ENCODE peak calls at places on chromosome 22, in six cellular contexts. One of them, this sample, is unnamed.

GRCh38 chr22:36386351-36386899 is 1.3 kb downstream of the MYH9 start:
- DNase-seq in HFFc6: peak
- DNase-seq in neural crest cell: no peak
- DNase-seq in activated T-cell treated with anti-CD3 and anti-CD28 coated beads for 1 hour: peak
- DNase-seq in hypothalamus: no peak
- DNase-seq in stimulated activated CD4-positive, alpha-beta T cell treated with anti-CD3 and anti-CD28 coated beads, Interleukin-4, amount 100 ng/mL, for 48 hours: peak
- DNase-seq in this sample: peak

GRCh38 chr22:28955817-28956216 is 72.4 kb downstream of the ZNRF3 start:
- DNase-seq in HFFc6: no peak
- DNase-seq in neural crest cell: no peak
- DNase-seq in activated T-cell treated with anti-CD3 and anti-CD28 coated beads for 1 hour: peak
- DNase-seq in hypothalamus: no peak
- DNase-seq in stimulated activated CD4-positive, alpha-beta T cell treated with anti-CD3 and anti-CD28 coated beads, Interleukin-4, amount 100 ng/mL, for 48 hours: peak
- DNase-seq in this sample: no peak

GRCh38 chr22:32661296-32661695 is 140.2 kb upstream of the TIMP3 start:
- DNase-seq in HFFc6: peak
- DNase-seq in neural crest cell: peak
- DNase-seq in activated T-cell treated with anti-CD3 and anti-CD28 coated beads for 1 hour: no peak
- DNase-seq in hypothalamus: no peak
- DNase-seq in stimulated activated CD4-positive, alpha-beta T cell treated with anti-CD3 and anti-CD28 coated beads, Interleukin-4, amount 100 ng/mL, for 48 hours: no peak
- DNase-seq in this sample: no peak

GRCh38 chr22:25110846-25111578 is 88.6 kb upstream of the CRYBB3 start:
- DNase-seq in HFFc6: peak
- DNase-seq in neural crest cell: peak
- DNase-seq in activated T-cell treated with anti-CD3 and anti-CD28 coated beads for 1 hour: peak
- DNase-seq in hypothalamus: peak
- DNase-seq in stimulated activated CD4-positive, alpha-beta T cell treated with anti-CD3 and anti-CD28 coated beads, Interleukin-4, amount 100 ng/mL, for 48 hours: peak
- DNase-seq in this sample: peak

GRCh38 chr22:48960981-48961655 is 866.6 kb downstream of the BRD1 start:
- DNase-seq in HFFc6: no peak
- DNase-seq in neural crest cell: no peak
- DNase-seq in activated T-cell treated with anti-CD3 and anti-CD28 coated beads for 1 hour: no peak
- DNase-seq in hypothalamus: no peak
- DNase-seq in stimulated activated CD4-positive, alpha-beta T cell treated with anti-CD3 and anti-CD28 coated beads, Interleukin-4, amount 100 ng/mL, for 48 hours: no peak
- DNase-seq in this sample: no peak

GRCh38 chr22:32206774-32207758 is 2.2 kb upstream of the RFPL2 start:
- DNase-seq in HFFc6: no peak
- DNase-seq in neural crest cell: no peak
- DNase-seq in activated T-cell treated with anti-CD3 and anti-CD28 coated beads for 1 hour: no peak
- DNase-seq in hypothalamus: no peak
- DNase-seq in stimulated activated CD4-positive, alpha-beta T cell treated with anti-CD3 and anti-CD28 coated beads, Interleukin-4, amount 100 ng/mL, for 48 hours: peak
- DNase-seq in this sample: no peak

GRCh38 chr22:44360686-44361381 is 48.1 kb upstream of the SHISAL1 start:
- DNase-seq in HFFc6: peak
- DNase-seq in neural crest cell: no peak
- DNase-seq in activated T-cell treated with anti-CD3 and anti-CD28 coated beads for 1 hour: no peak
- DNase-seq in hypothalamus: no peak
- DNase-seq in stimulated activated CD4-positive, alpha-beta T cell treated with anti-CD3 and anti-CD28 coated beads, Interleukin-4, amount 100 ng/mL, for 48 hours: no peak
- DNase-seq in this sample: no peak

GRCh38 chr22:38741166-38741565 is 14.6 kb downstream of the SUN2 start:
- DNase-seq in HFFc6: no peak
- DNase-seq in neural crest cell: no peak
- DNase-seq in activated T-cell treated with anti-CD3 and anti-CD28 coated beads for 1 hour: no peak
- DNase-seq in hypothalamus: no peak
- DNase-seq in stimulated activated CD4-positive, alpha-beta T cell treated with anti-CD3 and anti-CD28 coated beads, Interleukin-4, amount 100 ng/mL, for 48 hours: no peak
- DNase-seq in this sample: no peak

GRCh38 chr22:47653921-47654320 is 891.5 kb downstream of the TBC1D22A start:
- DNase-seq in HFFc6: no peak
- DNase-seq in neural crest cell: no peak
- DNase-seq in activated T-cell treated with anti-CD3 and anti-CD28 coated beads for 1 hour: no peak
- DNase-seq in hypothalamus: no peak
- DNase-seq in stimulated activated CD4-positive, alpha-beta T cell treated with anti-CD3 and anti-CD28 coated beads, Interleukin-4, amount 100 ng/mL, for 48 hours: no peak
- DNase-seq in this sample: no peak

GRCh38 chr22:26890870-26891269 is 233.5 kb downstream of the MIAT start:
- DNase-seq in HFFc6: no peak
- DNase-seq in neural crest cell: no peak
- DNase-seq in activated T-cell treated with anti-CD3 and anti-CD28 coated beads for 1 hour: no peak
- DNase-seq in hypothalamus: no peak
- DNase-seq in stimulated activated CD4-positive, alpha-beta T cell treated with anti-CD3 and anti-CD28 coated beads, Interleukin-4, amount 100 ng/mL, for 48 hours: no peak
- DNase-seq in this sample: no peak

GRCh38 chr22:41320416-41321240 is 19.3 kb downstream of the ZC3H7B start:
- DNase-seq in HFFc6: no peak
- DNase-seq in neural crest cell: no peak
- DNase-seq in activated T-cell treated with anti-CD3 and anti-CD28 coated beads for 1 hour: no peak
- DNase-seq in hypothalamus: no peak
- DNase-seq in stimulated activated CD4-positive, alpha-beta T cell treated with anti-CD3 and anti-CD28 coated beads, Interleukin-4, amount 100 ng/mL, for 48 hours: no peak
- DNase-seq in this sample: no peak

GRCh38 chr22:22424210-22424800 is 84.2 kb downstream of the ZNF280B start:
- DNase-seq in HFFc6: no peak
- DNase-seq in neural crest cell: no peak
- DNase-seq in activated T-cell treated with anti-CD3 and anti-CD28 coated beads for 1 hour: no peak
- DNase-seq in hypothalamus: no peak
- DNase-seq in stimulated activated CD4-positive, alpha-beta T cell treated with anti-CD3 and anti-CD28 coated beads, Interleukin-4, amount 100 ng/mL, for 48 hours: no peak
- DNase-seq in this sample: no peak

GRCh38 chr22:36332623-36333331 is 55.0 kb downstream of the MYH9 start:
- DNase-seq in HFFc6: peak
- DNase-seq in neural crest cell: no peak
- DNase-seq in activated T-cell treated with anti-CD3 and anti-CD28 coated beads for 1 hour: peak
- DNase-seq in hypothalamus: no peak
- DNase-seq in stimulated activated CD4-positive, alpha-beta T cell treated with anti-CD3 and anti-CD28 coated beads, Interleukin-4, amount 100 ng/mL, for 48 hours: peak
- DNase-seq in this sample: no peak

GRCh38 chr22:32528984-32529982 is 54.7 kb downstream of the FBXO7 start:
- DNase-seq in HFFc6: peak
- DNase-seq in neural crest cell: peak
- DNase-seq in activated T-cell treated with anti-CD3 and anti-CD28 coated beads for 1 hour: peak
- DNase-seq in hypothalamus: peak
- DNase-seq in stimulated activated CD4-positive, alpha-beta T cell treated with anti-CD3 and anti-CD28 coated beads, Interleukin-4, amount 100 ng/mL, for 48 hours: peak
- DNase-seq in this sample: peak

GRCh38 chr22:40289991-40290459 is 56.3 kb upstream of the ADSL start:
- DNase-seq in HFFc6: no peak
- DNase-seq in neural crest cell: no peak
- DNase-seq in activated T-cell treated with anti-CD3 and anti-CD28 coated beads for 1 hour: peak
- DNase-seq in hypothalamus: no peak
- DNase-seq in stimulated activated CD4-positive, alpha-beta T cell treated with anti-CD3 and anti-CD28 coated beads, Interleukin-4, amount 100 ng/mL, for 48 hours: peak
- DNase-seq in this sample: no peak

GRCh38 chr22:38313384-38313955 is 3.8 kb downstream of the CSNK1E start:
- DNase-seq in HFFc6: peak
- DNase-seq in neural crest cell: no peak
- DNase-seq in activated T-cell treated with anti-CD3 and anti-CD28 coated beads for 1 hour: no peak
- DNase-seq in hypothalamus: peak
- DNase-seq in stimulated activated CD4-positive, alpha-beta T cell treated with anti-CD3 and anti-CD28 coated beads, Interleukin-4, amount 100 ng/mL, for 48 hours: no peak
- DNase-seq in this sample: no peak

GRCh38 chr22:45980776-45981175 is 3.8 kb upstream of the WNT7B start:
- DNase-seq in HFFc6: no peak
- DNase-seq in neural crest cell: no peak
- DNase-seq in activated T-cell treated with anti-CD3 and anti-CD28 coated beads for 1 hour: no peak
- DNase-seq in hypothalamus: no peak
- DNase-seq in stimulated activated CD4-positive, alpha-beta T cell treated with anti-CD3 and anti-CD28 coated beads, Interleukin-4, amount 100 ng/mL, for 48 hours: no peak
- DNase-seq in this sample: no peak

GRCh38 chr22:47168900-47169800 is 406.7 kb downstream of the TBC1D22A start:
- DNase-seq in HFFc6: no peak
- DNase-seq in neural crest cell: no peak
- DNase-seq in activated T-cell treated with anti-CD3 and anti-CD28 coated beads for 1 hour: no peak
- DNase-seq in hypothalamus: no peak
- DNase-seq in stimulated activated CD4-positive, alpha-beta T cell treated with anti-CD3 and anti-CD28 coated beads, Interleukin-4, amount 100 ng/mL, for 48 hours: no peak
- DNase-seq in this sample: no peak

GRCh38 chr22:22855617-22856308 is 31.9 kb upstream of the IGLL5 start:
- DNase-seq in HFFc6: no peak
- DNase-seq in neural crest cell: peak
- DNase-seq in activated T-cell treated with anti-CD3 and anti-CD28 coated beads for 1 hour: peak
- DNase-seq in hypothalamus: no peak
- DNase-seq in stimulated activated CD4-positive, alpha-beta T cell treated with anti-CD3 and anti-CD28 coated beads, Interleukin-4, amount 100 ng/mL, for 48 hours: no peak
- DNase-seq in this sample: no peak

GRCh38 chr22:25030636-25031035 is 78.1 kb downstream of the KIAA1671 start:
- DNase-seq in HFFc6: no peak
- DNase-seq in neural crest cell: no peak
- DNase-seq in activated T-cell treated with anti-CD3 and anti-CD28 coated beads for 1 hour: no peak
- DNase-seq in hypothalamus: no peak
- DNase-seq in stimulated activated CD4-positive, alpha-beta T cell treated with anti-CD3 and anti-CD28 coated beads, Interleukin-4, amount 100 ng/mL, for 48 hours: no peak
- DNase-seq in this sample: no peak

GRCh38 chr22:30192427-30192826 is 54.1 kb downstream of the LIF start:
- DNase-seq in HFFc6: no peak
- DNase-seq in neural crest cell: no peak
- DNase-seq in activated T-cell treated with anti-CD3 and anti-CD28 coated beads for 1 hour: no peak
- DNase-seq in hypothalamus: no peak
- DNase-seq in stimulated activated CD4-positive, alpha-beta T cell treated with anti-CD3 and anti-CD28 coated beads, Interleukin-4, amount 100 ng/mL, for 48 hours: no peak
- DNase-seq in this sample: no peak

GRCh38 chr22:17753401-17753989 is 20.8 kb downstream of the BID start:
- DNase-seq in HFFc6: no peak
- DNase-seq in neural crest cell: no peak
- DNase-seq in activated T-cell treated with anti-CD3 and anti-CD28 coated beads for 1 hour: no peak
- DNase-seq in hypothalamus: no peak
- DNase-seq in stimulated activated CD4-positive, alpha-beta T cell treated with anti-CD3 and anti-CD28 coated beads, Interleukin-4, amount 100 ng/mL, for 48 hours: no peak
- DNase-seq in this sample: no peak

GRCh38 chr22:43226368-43226979 is 39.5 kb upstream of the TTLL12 start:
- DNase-seq in HFFc6: peak
- DNase-seq in neural crest cell: peak
- DNase-seq in activated T-cell treated with anti-CD3 and anti-CD28 coated beads for 1 hour: no peak
- DNase-seq in hypothalamus: no peak
- DNase-seq in stimulated activated CD4-positive, alpha-beta T cell treated with anti-CD3 and anti-CD28 coated beads, Interleukin-4, amount 100 ng/mL, for 48 hours: no peak
- DNase-seq in this sample: no peak